ENCODE peak calls at places on chromosome 11, in eight cellular contexts. H is brain microvascular endothelial cell, Y is prostate gland, A is left lung, U is fibroblast of the aortic adventitia, E is IMR-90, T is transverse colon, C is skeletal muscle cell. R is an unnamed sample.

GRCh38 chr11:75431533-75432525 is 1.2 kb downstream of the KLHL35 start:
- DNase-seq in Y (no peak), C (no peak), U (no peak), H (no peak), T (no peak), A (peak; percentile 50), E (no peak), R (peak; percentile 57)

GRCh38 chr11:34827239-34827638 is 88.9 kb downstream of the APIP start:
- DNase-seq in H (no peak), T (no peak), A (no peak), E (no peak), Y (no peak), C (no peak), U (no peak), R (no peak)

GRCh38 chr11:120563698-120564572 is 52.4 kb downstream of the GRIK4 start:
- DNase-seq in T (no peak), E (no peak), A (no peak), H (no peak), C (no peak), Y (no peak), U (no peak), R (no peak)

GRCh38 chr11:25211635-25212251 is 714.9 kb downstream of the LUZP2 start:
- DNase-seq in H (no peak), T (no peak), A (no peak), C (no peak), Y (no peak), U (no peak), E (no peak), R (no peak)

GRCh38 chr11:21104641-21105040 is 435.3 kb downstream of the NELL1 start:
- DNase-seq in Y (no peak), C (no peak), A (no peak), E (no peak), U (no peak), H (no peak), T (no peak), R (no peak)

GRCh38 chr11:130486981-130487380 is 38.5 kb downstream of the ADAMTS15 start:
- DNase-seq in Y (no peak), H (no peak), A (no peak), C (no peak), T (no peak), U (no peak), E (no peak), R (no peak)

GRCh38 chr11:469684-470667 is 19.9 kb downstream of the PTDSS2 start:
- DNase-seq in U (peak; percentile 86), C (peak; percentile 22), A (peak; percentile 79), T (peak; percentile 62), Y (peak; percentile 82), H (peak; percentile 54), E (peak; percentile 81), R (peak; percentile 60)

GRCh38 chr11:85599083-85599482 is 28.1 kb downstream of the DLG2 start:
- DNase-seq in E (no peak), A (no peak), H (no peak), C (no peak), U (no peak), Y (no peak), T (no peak), R (no peak)

GRCh38 chr11:18617688-18618340 is 16.3 kb downstream of the SPTY2D1 start:
- DNase-seq in A (no peak), E (peak; percentile 71), C (no peak), T (no peak), Y (no peak), H (peak; percentile 45), U (peak; percentile 67), R (peak; percentile 18)

GRCh38 chr11:29171350-29171950 is 845.4 kb downstream of the KCNA4 start:
- DNase-seq in E (peak; percentile 37), H (no peak), A (no peak), U (no peak), Y (no peak), C (no peak), T (no peak), R (no peak)

GRCh38 chr11:72617080-72617744 is 57.0 kb downstream of the PDE2A start:
- DNase-seq in C (no peak), A (no peak), U (peak; percentile 33), T (peak; percentile 39), Y (no peak), E (peak; percentile 3), H (peak; percentile 16), R (peak; percentile 27)

GRCh38 chr11:126969865-126970479 is 30.6 kb downstream of the KIRREL3 start:
- DNase-seq in T (no peak), E (peak; percentile 83), U (peak; percentile 53), A (no peak), C (no peak), H (peak; percentile 16), Y (no peak), R (no peak)

GRCh38 chr11:47183031-47183856 is 3.0 kb downstream of the PACSIN3 start:
- DNase-seq in C (no peak), U (no peak), Y (no peak), T (no peak), A (peak; percentile 63), E (no peak), H (no peak), R (no peak)

GRCh38 chr11:96390403-96390830 is 604 bp downstream of the JRKL start:
- DNase-seq in H (peak; percentile 20), A (no peak), C (no peak), Y (no peak), E (peak; percentile 30), U (peak; percentile 67), T (no peak), R (no peak)

GRCh38 chr11:47409440-47410403 is 1.3 kb downstream of the SLC39A13 start:
- DNase-seq in C (no peak), Y (no peak), E (no peak), U (peak; percentile 32), H (no peak), A (peak; percentile 82), T (no peak), R (no peak)

GRCh38 chr11:102117472-102118113 is 7.3 kb downstream of the YAP1 start:
- DNase-seq in H (no peak), T (no peak), U (peak; percentile 46), Y (no peak), A (no peak), C (no peak), E (peak; percentile 48), R (no peak)

GRCh38 chr11:102116453-102117205 is 6.4 kb downstream of the YAP1 start:
- DNase-seq in E (peak; percentile 17), U (peak; percentile 47), A (no peak), Y (no peak), H (no peak), C (no peak), T (no peak), R (no peak)

GRCh38 chr11:102114032-102114431 is 3.8 kb downstream of the YAP1 start:
- DNase-seq in T (no peak), C (no peak), E (peak; percentile 17), H (no peak), A (no peak), U (no peak), Y (no peak), R (no peak)

GRCh38 chr11:102112654-102112926 is 2.3 kb downstream of the YAP1 start:
- DNase-seq in E (no peak), Y (no peak), U (no peak), A (no peak), H (no peak), T (no peak), C (no peak), R (no peak)

GRCh38 chr11:102115557-102115956 is 5.3 kb downstream of the YAP1 start:
- DNase-seq in C (peak; percentile 76), U (peak; percentile 61), E (peak; percentile 79), Y (peak; percentile 54), H (peak; percentile 65), T (peak; percentile 9), A (no peak), R (no peak)
- H3K4me3 ChIP-seq in C (no peak overlapping the region), U (no peak overlapping the region), E (no peak overlapping the region), Y (no peak overlapping the region), H (no peak overlapping the region), T (no peak overlapping the region), A (no peak overlapping the region), R (no peak overlapping the region)

DNA sequence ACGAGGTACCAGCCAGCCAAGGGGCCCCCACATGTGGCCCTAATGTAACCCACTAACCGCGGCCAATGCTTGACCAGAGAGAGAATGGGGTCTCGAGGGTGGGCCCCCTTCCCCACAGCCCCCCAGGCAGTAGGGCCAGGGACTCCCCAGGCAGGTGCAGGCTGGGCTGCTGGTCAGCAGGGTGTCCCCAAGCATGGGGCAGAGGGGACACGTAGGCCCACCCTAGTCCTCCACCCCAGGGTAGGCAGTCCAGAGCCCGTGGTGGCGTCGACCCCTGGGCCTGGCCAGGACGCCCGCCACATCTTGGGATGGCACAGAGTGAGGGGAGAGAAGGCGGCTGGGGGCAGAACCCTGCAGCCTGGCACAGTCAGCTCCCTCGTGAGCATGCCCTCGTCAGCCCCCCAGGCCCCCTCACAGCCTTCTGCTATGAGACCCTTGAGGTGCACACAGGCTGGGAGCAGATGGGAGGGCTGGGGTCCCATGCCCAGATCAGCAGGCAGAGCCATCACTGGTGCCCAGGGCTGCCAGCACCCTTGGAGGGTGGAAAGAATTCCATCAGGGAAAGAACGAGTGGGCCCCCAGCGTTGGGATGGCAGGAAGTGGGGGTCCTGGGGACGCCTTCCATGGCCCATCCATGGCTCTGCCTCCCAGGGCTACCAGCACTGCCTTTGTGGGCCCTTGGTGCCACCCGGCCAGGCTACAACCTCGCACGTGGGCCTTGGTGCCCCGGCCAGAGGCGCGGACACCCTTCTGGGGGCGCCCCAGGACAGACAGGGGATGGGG is 6.1 kb downstream of the TNNT3 start:
- DNase-seq in C (no peak), E (no peak), U (no peak), A (peak; percentile 67), Y (no peak), T (no peak), H (no peak), R (no peak)
- H3K4me3 ChIP-seq in C (no peak overlapping the region), E (no peak overlapping the region), U (no peak overlapping the region), A (no peak overlapping the region), Y (no peak overlapping the region), T (no peak overlapping the region), H (no peak overlapping the region), R (no peak overlapping the region)

GRCh38 chr11:80086496-80087055 is 645.7 kb upstream of the TENM4 start:
- DNase-seq in C (no peak), T (peak; percentile 45), U (no peak), A (no peak), E (no peak), H (no peak), Y (no peak), R (no peak)

GRCh38 chr11:80085563-80085962 is 644.7 kb upstream of the TENM4 start:
- DNase-seq in E (no peak), A (no peak), H (no peak), C (no peak), T (no peak), U (no peak), Y (no peak), R (no peak)

GRCh38 chr11:80084614-80085013 is 643.8 kb upstream of the TENM4 start:
- DNase-seq in A (no peak), C (no peak), Y (no peak), H (no peak), T (no peak), U (no peak), E (no peak), R (no peak)

GRCh38 chr11:80083561-80083960 is 642.7 kb upstream of the TENM4 start:
- DNase-seq in Y (no peak), E (no peak), A (no peak), T (peak; percentile 7), H (no peak), C (no peak), U (no peak), R (no peak)

GRCh38 chr11:80082386-80082785 is 641.6 kb upstream of the TENM4 start:
- DNase-seq in C (no peak), A (no peak), E (no peak), U (no peak), Y (no peak), H (no peak), T (no peak), R (no peak)
- H3K4me3 ChIP-seq in C (no peak overlapping the region), A (no peak overlapping the region), E (no peak overlapping the region), U (no peak overlapping the region), Y (no peak overlapping the region), H (no peak overlapping the region), T (no peak overlapping the region), R (no peak overlapping the region)

GRCh38 chr11:5689551-5689983 is at the start of gene TRIM22:
- DNase-seq in C (peak; percentile 54), T (peak; percentile 50), H (peak; percentile 66), E (peak; percentile 71), U (peak; percentile 90), A (no peak), Y (peak; percentile 38), R (peak; percentile 58)
- H3K4me3 ChIP-seq in C (peak within 1 kb of the TSS; percentile 45), T (peak within 1 kb of the TSS; percentile 33), H (peak within 1 kb of the TSS; percentile 26), E (peak within 1 kb of the TSS; percentile 71), U (peak within 1 kb of the TSS; percentile 59), A (peak within 1 kb of the TSS; percentile 31), Y (peak within 1 kb of the TSS; percentile 18), R (no peak within 1 kb of the TSS)